ENCODE peak calls at places on chromosomes 7 and 10, in four cellular contexts. E is activated CD4-positive, alpha-beta T cell treated with anti-CD3 and anti-CD28 coated beads for 1 hour; H is retina; T is mucosa of gallbladder. U is an unnamed sample.

GRCh38 chr7:54663603-54664234 is 95.3 kb downstream of the SEC61G start:
- DNase-seq in E (no peak), H (no peak), T (no peak), U (no peak)

GRCh38 chr7:51244890-51245289 is 71.7 kb downstream of the COBL start:
- DNase-seq in E (no peak), H (no peak), T (no peak), U (peak)

GRCh38 chr10:72126184-72126871 is 38.0 kb upstream of the SPOCK2 start:
- DNase-seq in E (no peak), H (no peak), T (no peak), U (no peak)

GRCh38 chr10:105952153-105952552 is 1212.4 kb downstream of the SORCS1 start:
- DNase-seq in E (no peak), H (peak), T (no peak), U (no peak)

GRCh38 chr10:71765176-71765906 is 8.0 kb downstream of the VSIR start:
- DNase-seq in E (no peak), H (no peak), T (no peak), U (no peak)

GRCh38 chr7:18225067-18225466 is 197.4 kb upstream of the PRPS1L1 start:
- DNase-seq in E (no peak), H (no peak), T (no peak), U (no peak)

GRCh38 chr7:31370610-31371009 is 30.1 kb upstream of the NEUROD6 start:
- DNase-seq in E (no peak), H (no peak), T (no peak), U (no peak)

GRCh38 chr10:22714524-22715289 is at the start of gene PIP4K2A:
- DNase-seq in E (peak), H (peak), T (peak), U (peak)

GRCh38 chr7:11376549-11376948 is 402.9 kb downstream of the PHF14 start:
- DNase-seq in E (no peak), H (no peak), T (no peak), U (no peak)

GRCh38 chr7:42340462-42340861 is 103.5 kb upstream of the GLI3 start:
- DNase-seq in E (no peak), H (no peak), T (no peak), U (no peak)

GRCh38 chr10:103241262-103242011 is 4.2 kb upstream of the RPEL1 start:
- DNase-seq in E (no peak), H (peak), T (peak), U (peak)

GRCh38 chr10:59623823-59624535 is 85.7 kb downstream of the SLC16A9 start:
- DNase-seq in E (no peak), H (no peak), T (no peak), U (no peak)

GRCh38 chr7:141123522-141123921 is 49.7 kb downstream of the TMEM178B start:
- DNase-seq in E (no peak), H (no peak), T (no peak), U (no peak)

GRCh38 chr7:137684316-137684715 is 162.5 kb downstream of the DGKI start:
- DNase-seq in E (no peak), H (no peak), T (no peak), U (no peak)

GRCh38 chr7:19248681-19249080 is 103.5 kb upstream of the FERD3L start:
- DNase-seq in E (no peak), H (no peak), T (no peak), U (no peak)

GRCh38 chr7:31017036-31017747 is 34.9 kb upstream of the ADCYAP1R1 start:
- DNase-seq in E (no peak), H (no peak), T (no peak), U (no peak)

GRCh38 chr10:125158528-125159485 is 1.6 kb downstream of the CTBP2 start:
- DNase-seq in E (no peak), H (peak), T (no peak), U (peak)

GRCh38 chr10:58050575-58050974 is 217.1 kb downstream of the IPMK start:
- DNase-seq in E (no peak), H (no peak), T (no peak), U (no peak)

GRCh38 chr10:116183733-116184447 is 89.1 kb downstream of the GFRA1 start:
- DNase-seq in E (no peak), H (no peak), T (no peak), U (no peak)

GRCh38 chr10:87038286-87038717 is 18.2 kb downstream of the FAM25A start:
- DNase-seq in E (no peak), H (no peak), T (no peak), U (no peak)

GRCh38 chr7:33921216-33921938 is 16.0 kb downstream of the BMPER start:
- DNase-seq in E (no peak), H (no peak), T (peak), U (peak)

GRCh38 chr7:127230192-127230925 is 22.4 kb downstream of the GRM8 start:
- DNase-seq in E (no peak), H (no peak), T (no peak), U (no peak)

GRCh38 chr10:70974351-70974901 is 86.1 kb upstream of the PCBD1 start:
- DNase-seq in E (no peak), H (no peak), T (no peak), U (no peak)

GRCh38 chr7:74499835-74500388 is 46.2 kb downstream of the GTF2IRD1 start:
- DNase-seq in E (no peak), H (no peak), T (no peak), U (no peak)

GRCh38 chr7:132150711-132151110 is 425.6 kb downstream of the PLXNA4 start:
- DNase-seq in E (no peak), H (no peak), T (no peak), U (no peak)

GRCh38 chr10:13891542-13892431 is 305.0 kb downstream of the PRPF18 start:
- DNase-seq in E (no peak), H (peak), T (no peak), U (no peak)

GRCh38 chr7:98834949-98835348 is 34.9 kb downstream of the TMEM130 start:
- DNase-seq in E (no peak), H (no peak), T (no peak), U (no peak)

GRCh38 chr10:79106251-79106650 is 37.5 kb downstream of the ZMIZ1 start:
- DNase-seq in E (no peak), H (no peak), T (no peak), U (no peak)

GRCh38 chr10:123147635-123148413 is at the start of gene HMX2:
- DNase-seq in E (no peak), H (peak), T (no peak), U (no peak)

GRCh38 chr7:22387583-22387982 is 30.6 kb upstream of the RAPGEF5 start:
- DNase-seq in E (no peak), H (no peak), T (no peak), U (no peak)

GRCh38 chr7:76296743-76297740 is 5.4 kb upstream of the HSPB1 start:
- DNase-seq in E (no peak), H (no peak), T (peak), U (no peak)

GRCh38 chr7:108097703-108098102 is 32.5 kb downstream of the LAMB4 start:
- DNase-seq in E (no peak), H (no peak), T (no peak), U (no peak)

U was measured in Peyer's patch.